ENCODE peak calls at places on chromosomes 13 and 19, in nine cellular contexts. One of them, this sample, is unnamed.

GRCh38 chr19:2391118-2391725 is 31.2 kb downstream of the TMPRSS9 start:
- DNase-seq in MV-4-11: peak
- DNase-seq in EL: peak
- DNase-seq in CD4-positive, alpha-beta memory T cell: peak
- DNase-seq in heart right ventricle: peak
- DNase-seq in M059J: peak
- DNase-seq in T-helper 2 cell: no peak
- DNase-seq in EH: peak
- DNase-seq in stimulated activated CD8-positive, alpha-beta memory T cell treated with anti-CD3 and anti-CD28 coated beads, Interleukin-2, amount 100 ng/mL, for 48 hours: no peak
- DNase-seq in this sample: no peak

GRCh38 chr13:99390601-99391000 is 83.4 kb upstream of the GPR183 start:
- DNase-seq in T-helper 2 cell: no peak
- DNase-seq in EL: no peak
- DNase-seq in EH: no peak
- DNase-seq in heart right ventricle: no peak
- DNase-seq in MV-4-11: no peak
- DNase-seq in stimulated activated CD8-positive, alpha-beta memory T cell treated with anti-CD3 and anti-CD28 coated beads, Interleukin-2, amount 100 ng/mL, for 48 hours: no peak
- DNase-seq in M059J: no peak
- DNase-seq in CD4-positive, alpha-beta memory T cell: no peak
- DNase-seq in this sample: no peak

GRCh38 chr13:36850790-36851438 is 31.9 kb downstream of the RFXAP start:
- DNase-seq in EH: peak
- DNase-seq in MV-4-11: peak
- DNase-seq in heart right ventricle: no peak
- DNase-seq in M059J: no peak
- DNase-seq in CD4-positive, alpha-beta memory T cell: no peak
- DNase-seq in EL: peak
- DNase-seq in stimulated activated CD8-positive, alpha-beta memory T cell treated with anti-CD3 and anti-CD28 coated beads, Interleukin-2, amount 100 ng/mL, for 48 hours: no peak
- DNase-seq in T-helper 2 cell: no peak
- DNase-seq in this sample: no peak

GRCh38 chr19:41887711-41888382 is 4.9 kb downstream of the ARHGEF1 start:
- DNase-seq in EH: peak
- DNase-seq in heart right ventricle: no peak
- DNase-seq in MV-4-11: no peak
- DNase-seq in CD4-positive, alpha-beta memory T cell: peak
- DNase-seq in M059J: peak
- DNase-seq in EL: peak
- DNase-seq in T-helper 2 cell: peak
- DNase-seq in stimulated activated CD8-positive, alpha-beta memory T cell treated with anti-CD3 and anti-CD28 coated beads, Interleukin-2, amount 100 ng/mL, for 48 hours: peak
- DNase-seq in this sample: no peak

GRCh38 chr19:43799502-43800142 is 2.6 kb downstream of the LYPD5 start:
- DNase-seq in M059J: peak
- DNase-seq in MV-4-11: no peak
- DNase-seq in EH: no peak
- DNase-seq in CD4-positive, alpha-beta memory T cell: no peak
- DNase-seq in stimulated activated CD8-positive, alpha-beta memory T cell treated with anti-CD3 and anti-CD28 coated beads, Interleukin-2, amount 100 ng/mL, for 48 hours: no peak
- DNase-seq in heart right ventricle: no peak
- DNase-seq in EL: no peak
- DNase-seq in T-helper 2 cell: no peak
- DNase-seq in this sample: no peak

GRCh38 chr19:6753178-6754031 is 13.8 kb downstream of the SH2D3A start:
- DNase-seq in MV-4-11: peak
- DNase-seq in EH: peak
- DNase-seq in heart right ventricle: peak
- DNase-seq in M059J: peak
- DNase-seq in stimulated activated CD8-positive, alpha-beta memory T cell treated with anti-CD3 and anti-CD28 coated beads, Interleukin-2, amount 100 ng/mL, for 48 hours: peak
- DNase-seq in CD4-positive, alpha-beta memory T cell: peak
- DNase-seq in EL: peak
- DNase-seq in T-helper 2 cell: peak
- DNase-seq in this sample: peak

GRCh38 chr19:30898353-30899103 is 450.7 kb downstream of the TSHZ3 start:
- DNase-seq in MV-4-11: no peak
- DNase-seq in EH: no peak
- DNase-seq in stimulated activated CD8-positive, alpha-beta memory T cell treated with anti-CD3 and anti-CD28 coated beads, Interleukin-2, amount 100 ng/mL, for 48 hours: no peak
- DNase-seq in heart right ventricle: no peak
- DNase-seq in M059J: no peak
- DNase-seq in T-helper 2 cell: no peak
- DNase-seq in EL: no peak
- DNase-seq in CD4-positive, alpha-beta memory T cell: no peak
- DNase-seq in this sample: no peak

GRCh38 chr13:50529154-50529882 is 314.2 kb downstream of the DLEU7 start:
- DNase-seq in MV-4-11: peak
- DNase-seq in CD4-positive, alpha-beta memory T cell: no peak
- DNase-seq in stimulated activated CD8-positive, alpha-beta memory T cell treated with anti-CD3 and anti-CD28 coated beads, Interleukin-2, amount 100 ng/mL, for 48 hours: no peak
- DNase-seq in T-helper 2 cell: no peak
- DNase-seq in EH: peak
- DNase-seq in heart right ventricle: peak
- DNase-seq in M059J: peak
- DNase-seq in EL: no peak
- DNase-seq in this sample: peak

GRCh38 chr13:20412761-20413355 is 112.8 kb downstream of the CRYL1 start:
- DNase-seq in stimulated activated CD8-positive, alpha-beta memory T cell treated with anti-CD3 and anti-CD28 coated beads, Interleukin-2, amount 100 ng/mL, for 48 hours: no peak
- DNase-seq in T-helper 2 cell: no peak
- DNase-seq in M059J: no peak
- DNase-seq in MV-4-11: no peak
- DNase-seq in EH: peak
- DNase-seq in heart right ventricle: no peak
- DNase-seq in CD4-positive, alpha-beta memory T cell: no peak
- DNase-seq in EL: peak
- DNase-seq in this sample: no peak

GRCh38 chr19:43636121-43636683 is 3.4 kb downstream of the CADM4 start:
- DNase-seq in EL: peak
- DNase-seq in M059J: peak
- DNase-seq in MV-4-11: no peak
- DNase-seq in CD4-positive, alpha-beta memory T cell: no peak
- DNase-seq in stimulated activated CD8-positive, alpha-beta memory T cell treated with anti-CD3 and anti-CD28 coated beads, Interleukin-2, amount 100 ng/mL, for 48 hours: no peak
- DNase-seq in T-helper 2 cell: no peak
- DNase-seq in heart right ventricle: no peak
- DNase-seq in EH: peak
- DNase-seq in this sample: no peak